ENCODE peak calls at places on chromosomes 4 and X, in ten cellular contexts. N is A549; K is PC-3; B is ovary; D is uterus; M is astrocyte; Y is suprapubic skin; H is upper lobe of left lung; L is CD4-positive, alpha-beta T cell; U is lower lobe of right lung. X is an unnamed sample.

GRCh38 chrX:40111868-40112267 is 14.1 kb upstream of the BCOR start:
- DNase-seq in N (no peak), K (no peak), B (no peak), D (no peak), M (no peak), Y (no peak), H (no peak), L (no peak), U (no peak), X (no peak)

GRCh38 chr4:87069037-87069742 is 134.4 kb downstream of the AFF1 start:
- DNase-seq in N (no peak), K (no peak), B (no peak), D (no peak), M (no peak), Y (no peak), H (no peak), L (no peak), U (no peak), X (no peak)

GRCh38 chr4:8258813-8259212 is 10.7 kb upstream of the HTRA3 start:
- DNase-seq in N (no peak), K (no peak), B (no peak), D (no peak), M (no peak), Y (no peak), H (no peak), L (no peak), U (no peak), X (no peak)

GRCh38 chr4:155353923-155354540 is 22.7 kb downstream of the MAP9 start:
- DNase-seq in N (peak; percentile 59), K (peak; percentile 73), B (peak; percentile 82), D (peak; percentile 29), M (peak; percentile 29), Y (peak; percentile 86), H (peak; percentile 58), L (no peak), U (peak; percentile 70), X (peak; percentile 82)

GRCh38 chr4:48222491-48222890 is 47.1 kb downstream of the TEC start:
- DNase-seq in N (no peak), K (no peak), B (no peak), D (no peak), M (no peak), Y (no peak), H (no peak), L (no peak), U (no peak), X (no peak)

GRCh38 chrX:53065066-53065465 is 16.5 kb downstream of the GPR173 start:
- DNase-seq in N (no peak), K (no peak), B (no peak), D (no peak), M (no peak), Y (no peak), H (no peak), L (no peak), U (no peak), X (no peak)

GRCh38 chrX:100829730-100830129 is 9.5 kb downstream of the CSTF2 start:
- DNase-seq in N (no peak), K (peak; percentile 57), B (no peak), D (no peak), M (peak; percentile 8), Y (no peak), H (no peak), L (no peak), U (no peak), X (no peak)

GRCh38 chrX:19739683-19740082 is 147.7 kb downstream of the SH3KBP1 start:
- DNase-seq in N (peak; percentile 74), K (peak; percentile 86), B (peak; percentile 50), D (peak; percentile 33), M (peak; percentile 45), Y (no peak), H (peak; percentile 60), L (peak; percentile 33), U (peak; percentile 47), X (peak; percentile 73)

GRCh38 chrX:43882294-43882681 is at the start of gene MAOB:
- DNase-seq in N (no peak), K (no peak), B (peak; percentile 76), D (peak; percentile 43), M (no peak), Y (peak; percentile 76), H (no peak), L (no peak), U (peak; percentile 46), X (no peak)

GRCh38 chrX:2266445-2267349 is 234.1 kb downstream of the DHRSX start:
- DNase-seq in N (no peak), K (no peak), B (no peak), D (no peak), M (no peak), Y (peak; percentile 66), H (no peak), L (no peak), U (no peak), X (peak; percentile 22)

GRCh38 chrX:53398216-53398615 is 24.2 kb downstream of the SMC1A start:
- DNase-seq in N (no peak), K (no peak), B (no peak), D (no peak), M (no peak), Y (no peak), H (no peak), L (no peak), U (no peak), X (no peak)

GRCh38 chrX:12614266-12614665 is 176.9 kb upstream of the PRPS2 start:
- DNase-seq in N (no peak), K (no peak), B (no peak), D (no peak), M (no peak), Y (no peak), H (no peak), L (no peak), U (no peak), X (no peak)

GRCh38 chrX:12615061-12615460 is 176.2 kb upstream of the PRPS2 start:
- DNase-seq in N (no peak), K (peak; percentile 47), B (no peak), D (no peak), M (no peak), Y (no peak), H (no peak), L (no peak), U (no peak), X (no peak)

GRCh38 chrX:12611471-12611870 is 179.7 kb upstream of the PRPS2 start:
- DNase-seq in N (no peak), K (no peak), B (no peak), D (no peak), M (no peak), Y (no peak), H (no peak), L (no peak), U (no peak), X (no peak)

GRCh38 chrX:12610079-12610478 is 181.1 kb upstream of the PRPS2 start:
- DNase-seq in N (no peak), K (peak; percentile 78), B (no peak), D (no peak), M (peak; percentile 85), Y (no peak), H (no peak), L (no peak), U (no peak), X (no peak)
- H3K9me3 ChIP-seq in N (no peaks in the 10 kb centered on the region), K (no peaks in the 10 kb centered on the region), B (no peaks in the 10 kb centered on the region), D (no peaks in the 10 kb centered on the region), M (no peaks in the 10 kb centered on the region), Y (no peaks in the 10 kb centered on the region), H (no peaks in the 10 kb centered on the region), L (no peaks in the 10 kb centered on the region), U (no peaks in the 10 kb centered on the region), X (no peaks in the 10 kb centered on the region)

DNA sequence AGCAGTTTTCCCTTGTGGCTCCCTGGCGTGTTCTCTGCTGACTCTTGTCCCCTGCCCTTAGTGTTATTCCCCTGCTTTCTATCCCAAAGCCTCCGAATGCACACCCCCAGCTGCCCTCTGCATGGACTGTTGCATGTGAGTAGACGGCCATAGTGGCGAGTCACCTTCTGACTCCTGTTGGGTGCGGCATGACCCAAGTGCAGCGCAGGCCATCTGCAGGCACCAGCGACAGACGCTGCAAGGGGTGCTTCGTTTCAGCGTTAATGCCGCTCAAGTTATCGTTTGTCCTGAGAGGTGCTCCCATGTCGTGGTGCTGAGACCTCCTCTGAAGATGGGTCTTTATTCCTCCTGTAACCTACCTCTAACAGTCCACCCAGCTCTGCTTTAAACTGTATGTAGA is 57.7 kb downstream of the NOP14 start:
- DNase-seq in N (no peak), K (no peak), B (no peak), D (no peak), M (no peak), Y (no peak), H (no peak), L (no peak), U (no peak), X (no peak)
- TF ChIP-seq CTCF in N (no peak), K (no peak), B (no peak), D (no peak), M (no peak), Y (no peak), H (no peak), L (no peak), U (no peak), X (no peak)

GRCh38 chrX:55484948-55485347 is 4.7 kb downstream of the USP51 start:
- DNase-seq in N (no peak), K (no peak), B (no peak), D (no peak), M (no peak), Y (no peak), H (no peak), L (no peak), U (no peak), X (no peak)

GRCh38 chrX:55488268-55488558 is 1.4 kb downstream of the USP51 start:
- DNase-seq in N (no peak), K (no peak), B (no peak), D (no peak), M (no peak), Y (no peak), H (no peak), L (no peak), U (no peak), X (no peak)

GRCh38 chrX:55488559-55489314 is 911 bp downstream of the USP51 start:
- DNase-seq in N (peak; percentile 59), K (peak; percentile 31), B (peak; percentile 83), D (peak; percentile 72), M (peak; percentile 32), Y (peak; percentile 80), H (peak; percentile 56), L (peak; percentile 58), U (peak; percentile 73), X (peak; percentile 68)

GRCh38 chrX:55487143-55487542 is 2.5 kb downstream of the USP51 start:
- DNase-seq in N (no peak), K (no peak), B (no peak), D (no peak), M (no peak), Y (no peak), H (no peak), L (no peak), U (no peak), X (no peak)

DNA sequence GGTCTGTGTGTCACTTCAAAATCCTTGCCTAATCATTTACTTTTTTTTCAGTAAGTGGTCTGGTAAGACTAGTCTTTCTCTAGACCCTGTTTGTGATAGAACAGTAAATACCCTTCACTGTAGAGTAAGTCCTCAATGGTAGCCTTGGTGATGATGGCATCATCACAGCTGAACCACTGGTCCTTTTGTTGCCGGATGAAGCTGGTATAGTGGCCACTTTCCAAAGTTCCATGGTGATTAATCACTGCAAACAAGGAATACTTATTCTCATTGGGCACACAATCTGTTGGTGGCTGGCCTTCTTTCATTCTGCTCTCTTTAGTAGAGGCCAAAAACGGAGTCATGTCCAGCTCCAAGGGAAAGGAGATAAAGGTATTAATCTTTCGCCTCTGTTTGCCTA is 2.9 kb downstream of the USP51 start:
- DNase-seq in N (peak; percentile 4), K (peak; percentile 54), B (no peak), D (no peak), M (no peak), Y (no peak), H (no peak), L (no peak), U (no peak), X (peak; percentile 32)
- H3K9me3 ChIP-seq in N (no peaks in the 10 kb centered on the region), K (no peaks in the 10 kb centered on the region), B (no peaks in the 10 kb centered on the region), D (no peaks in the 10 kb centered on the region), M (no peaks in the 10 kb centered on the region), Y (no peaks in the 10 kb centered on the region), H (no peaks in the 10 kb centered on the region), L (no peaks in the 10 kb centered on the region), U (no peaks in the 10 kb centered on the region), X (no peaks in the 10 kb centered on the region)

GRCh38 chrX:54891573-54891972 is 29.1 kb upstream of the TRO start:
- DNase-seq in N (peak; percentile 26), K (peak; percentile 62), B (no peak), D (no peak), M (peak; percentile 16), Y (no peak), H (no peak), L (peak; percentile 14), U (no peak), X (peak; percentile 30)
- TF ChIP-seq CTCF in N (peak; percentile 28), K (peak; percentile 63), B (no peak), D (no peak), M (peak; percentile 33), Y (no peak), H (peak; percentile 30), L (peak; percentile 57), U (peak; percentile 41), X (peak; percentile 52)